ENCODE peak calls at places on chromosomes 5 and 9, in six cellular contexts. H is HepG2, I is H1, A is fibroblast of lung, W is H9, S is IMR-90. M is an unnamed sample. For H3K4me1, the result is how much of the 10 kb centered on the place peaks cover.

GRCh38 chr5:111855356-111855755 is 98.4 kb upstream of the NREP start:
- DNase-seq in H (no peak), I (no peak), A (no peak), W (no peak), S (no peak), M (no peak)

GRCh38 chr5:16492398-16493175 is 27.0 kb upstream of the ZNF622 start:
- DNase-seq in H (no peak), I (no peak), A (peak), W (no peak), S (peak), M (peak)

GRCh38 chr9:93270976-93271375 is 87.0 kb downstream of the WNK2 start:
- DNase-seq in H (no peak), I (no peak), A (no peak), W (no peak), S (no peak), M (peak)

GRCh38 chr5:399296-400281 is 43.4 kb upstream of the EXOC3 start:
- DNase-seq in H (peak), I (peak), A (peak), W (peak), S (peak), M (peak)

GRCh38 chr5:21711854-21712752 is 1141.0 kb downstream of the CDH12 start:
- DNase-seq in H (no peak), I (no peak), A (no peak), W (no peak), S (peak), M (no peak)

GRCh38 chr5:125835293-125836172 is 587.7 kb upstream of the GRAMD2B start:
- DNase-seq in H (peak), I (peak), A (peak), W (peak), S (peak), M (peak)

GRCh38 chr9:19049872-19050636 is 827 bp downstream of the RRAGA start:
- DNase-seq in H (no peak), I (no peak), A (peak), W (no peak), S (peak), M (peak)

GRCh38 chr9:14744768-14745167 is 22.2 kb upstream of the CER1 start:
- DNase-seq in H (no peak), I (no peak), A (no peak), W (no peak), S (no peak), M (no peak)

GRCh38 chr5:81852277-81853004 is 101.5 kb upstream of the SSBP2 start:
- DNase-seq in H (no peak), I (peak), A (peak), W (peak), S (peak), M (peak)

GRCh38 chr9:89502038-89502601 is 4.2 kb upstream of the SEMA4D start:
- DNase-seq in H (no peak), I (no peak), A (no peak), W (no peak), S (no peak), M (no peak)

GRCh38 chr9:133067813-133068212 is 6.0 kb downstream of the CEL start:
- DNase-seq in H (no peak), I (no peak), A (no peak), W (no peak), S (no peak), M (no peak)

GRCh38 chr9:93116049-93116961 is 17.7 kb downstream of the NINJ1 start:
- DNase-seq in H (peak), I (no peak), A (peak), W (no peak), S (peak), M (peak)

GRCh38 chr5:84239509-84239908 is 145.2 kb downstream of the EDIL3 start:
- DNase-seq in H (no peak), I (no peak), A (peak), W (no peak), S (peak), M (no peak)

GRCh38 chr5:33556330-33557328 is 115.9 kb downstream of the TARS1 start:
- DNase-seq in H (peak), I (no peak), A (no peak), W (no peak), S (no peak), M (no peak)

GRCh38 chr5:151054713-151055112 is 26.1 kb downstream of the TNIP1 start:
- DNase-seq in H (no peak), I (no peak), A (no peak), W (no peak), S (no peak), M (peak)

GRCh38 chr5:67793418-67793817 is 422.1 kb upstream of the PIK3R1 start:
- DNase-seq in H (no peak), I (no peak), A (no peak), W (no peak), S (no peak), M (no peak)

GRCh38 chr5:1171340-1171941 is 30.0 kb upstream of the SLC6A19 start:
- DNase-seq in H (no peak), I (no peak), A (no peak), W (no peak), S (peak), M (no peak)

GRCh38 chr9:125854553-125855275 is 107.5 kb downstream of the PBX3 start:
- DNase-seq in H (no peak), I (no peak), A (peak), W (no peak), S (peak), M (no peak)

GRCh38 chr5:51345106-51345505 is 38.1 kb upstream of the ISL1 start:
- DNase-seq in H (no peak), I (no peak), A (no peak), W (no peak), S (no peak), M (no peak)

GRCh38 chr9:133113928-133114351 is 7.1 kb downstream of the RALGDS start:
- DNase-seq in H (no peak), I (no peak), A (no peak), W (no peak), S (peak), M (no peak)

GRCh38 chr9:88270398-88270797 is 117.8 kb upstream of the SPIN1 start:
- DNase-seq in H (no peak), I (no peak), A (no peak), W (no peak), S (no peak), M (no peak)

GRCh38 chr5:170469414-170469813 is 34.4 kb upstream of the KCNIP1 start:
- DNase-seq in H (no peak), I (no peak), A (no peak), W (peak), S (no peak), M (no peak)

GRCh38 chr9:20649381-20649780 is 27.1 kb upstream of the MLLT3 start:
- DNase-seq in H (no peak), I (no peak), A (no peak), W (no peak), S (no peak), M (no peak)

DNA sequence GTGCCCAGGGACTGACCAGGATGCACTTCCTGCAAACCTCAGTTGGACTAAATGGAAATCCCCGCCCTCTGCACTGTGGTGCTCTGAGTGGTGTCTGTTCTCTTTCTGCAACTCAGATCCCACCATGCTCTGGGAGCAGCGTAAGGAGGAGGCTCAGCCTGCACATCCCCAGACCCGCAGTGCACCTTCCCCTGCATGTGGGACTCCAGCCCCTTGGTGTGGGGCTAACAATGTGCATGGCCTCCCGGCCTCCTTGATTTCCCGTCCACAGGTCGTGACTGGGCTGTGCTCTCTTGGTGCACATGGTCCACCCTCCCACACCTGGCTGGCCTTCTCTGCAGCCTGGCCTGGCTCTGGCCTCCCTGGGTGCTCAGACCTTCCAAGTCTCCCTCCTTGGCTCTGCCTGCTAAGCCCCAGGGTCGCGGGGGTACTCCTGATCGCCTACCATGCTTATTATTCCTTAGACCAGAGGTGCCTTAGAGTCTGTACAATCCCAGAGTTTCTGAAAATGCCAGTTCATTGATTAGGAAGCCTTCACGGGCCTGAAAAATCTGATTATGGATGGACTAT is 397.5 kb downstream of the IRX2 start:
- DNase-seq in H (no peak), I (no peak), A (no peak), W (no peak), S (no peak), M (no peak)
- H3K9ac ChIP-seq in H (no peak), I (no peak), A (no peak), W (no peak), S (no peak), M (no peak)

GRCh38 chr9:16029796-16030363 is 477.0 kb downstream of the CCDC171 start:
- DNase-seq in H (no peak), I (no peak), A (no peak), W (no peak), S (no peak), M (no peak)
- H3K4me1 ChIP-seq in H (under half), I (under half), A (under half), W (under half), S (under half), M (under half)

GRCh38 chr9:29211003-29211584 is 1637.8 kb upstream of the C9orf72 start:
- DNase-seq in H (no peak), I (no peak), A (no peak), W (no peak), S (no peak), M (no peak)
- H3K9ac ChIP-seq in H (no peak), I (no peak), A (no peak), W (peak), S (no peak), M (no peak)

GRCh38 chr5:169300468-169301385 is at the start of gene SLIT3:
- DNase-seq in H (no peak), I (peak), A (peak), W (peak), S (peak), M (peak)
- H3K4me1 ChIP-seq in H (under half), I (under half), A (under half), W (under half), S (under half), M (under half)